ENCODE peak calls at places on chromosome 5, in five cellular contexts. One of them, this sample, is unnamed.

GRCh38 chr5:172188893-172189692 is 1.1 kb upstream of the STK10 start:
- DNase-seq in NCI-H748 treated with DMSO at 0.1 percent for 48 hours: no peak
- DNase-seq in H54: no peak
- DNase-seq in mucosa of gallbladder: no peak
- DNase-seq in HCEC 1CT: no peak
- DNase-seq in this sample: no peak

GRCh38 chr5:87393331-87393730 is 19.4 kb downstream of the CCNH start:
- DNase-seq in NCI-H748 treated with DMSO at 0.1 percent for 48 hours: no peak
- DNase-seq in mucosa of gallbladder: no peak
- DNase-seq in HCEC 1CT: peak; percentile 94
- DNase-seq in H54: no peak
- DNase-seq in this sample: no peak

GRCh38 chr5:2748180-2748840 is 3.2 kb downstream of the IRX2 start:
- DNase-seq in H54: no peak
- DNase-seq in mucosa of gallbladder: peak; percentile 9
- DNase-seq in HCEC 1CT: no peak
- DNase-seq in NCI-H748 treated with DMSO at 0.1 percent for 48 hours: no peak
- DNase-seq in this sample: no peak

GRCh38 chr5:56126487-56127179 is 106.5 kb downstream of the ANKRD55 start:
- DNase-seq in HCEC 1CT: no peak
- DNase-seq in mucosa of gallbladder: no peak
- DNase-seq in H54: no peak
- DNase-seq in NCI-H748 treated with DMSO at 0.1 percent for 48 hours: peak; percentile 31
- DNase-seq in this sample: peak; percentile 22

GRCh38 chr5:79378510-79379186 is 135.3 kb downstream of the HOMER1 start:
- DNase-seq in H54: no peak
- DNase-seq in HCEC 1CT: no peak
- DNase-seq in mucosa of gallbladder: no peak
- DNase-seq in NCI-H748 treated with DMSO at 0.1 percent for 48 hours: no peak
- DNase-seq in this sample: no peak

GRCh38 chr5:153781325-153781724 is 257.4 kb downstream of the FAM114A2 start:
- DNase-seq in mucosa of gallbladder: no peak
- DNase-seq in NCI-H748 treated with DMSO at 0.1 percent for 48 hours: no peak
- DNase-seq in HCEC 1CT: no peak
- DNase-seq in H54: no peak
- DNase-seq in this sample: no peak

GRCh38 chr5:143147918-143148317 is 255.6 kb downstream of the NR3C1 start:
- DNase-seq in NCI-H748 treated with DMSO at 0.1 percent for 48 hours: no peak
- DNase-seq in HCEC 1CT: peak; percentile 77
- DNase-seq in H54: no peak
- DNase-seq in mucosa of gallbladder: no peak
- DNase-seq in this sample: no peak

GRCh38 chr5:40204157-40204556 is 475.6 kb upstream of the PTGER4 start:
- DNase-seq in mucosa of gallbladder: no peak
- DNase-seq in NCI-H748 treated with DMSO at 0.1 percent for 48 hours: no peak
- DNase-seq in HCEC 1CT: no peak
- DNase-seq in H54: no peak
- DNase-seq in this sample: no peak

GRCh38 chr5:141258948-141259347 is 13.8 kb downstream of the PCDHB15 start:
- DNase-seq in mucosa of gallbladder: no peak
- DNase-seq in H54: no peak
- DNase-seq in NCI-H748 treated with DMSO at 0.1 percent for 48 hours: no peak
- DNase-seq in HCEC 1CT: no peak
- DNase-seq in this sample: no peak

GRCh38 chr5:136089804-136090203 is 42.8 kb upstream of the SMAD5 start:
- DNase-seq in NCI-H748 treated with DMSO at 0.1 percent for 48 hours: no peak
- DNase-seq in HCEC 1CT: no peak
- DNase-seq in mucosa of gallbladder: no peak
- DNase-seq in H54: no peak
- DNase-seq in this sample: no peak

GRCh38 chr5:125198270-125198974 is 452.0 kb upstream of the ZNF608 start:
- DNase-seq in HCEC 1CT: peak; percentile 57
- DNase-seq in H54: no peak
- DNase-seq in mucosa of gallbladder: peak; percentile 62
- DNase-seq in NCI-H748 treated with DMSO at 0.1 percent for 48 hours: peak; percentile 94
- DNase-seq in this sample: no peak

GRCh38 chr5:5629579-5629978 is 207.1 kb downstream of the ICE1 start:
- DNase-seq in mucosa of gallbladder: no peak
- DNase-seq in H54: no peak
- DNase-seq in NCI-H748 treated with DMSO at 0.1 percent for 48 hours: no peak
- DNase-seq in HCEC 1CT: no peak
- DNase-seq in this sample: no peak

GRCh38 chr5:36457511-36458260 is 148.7 kb upstream of the SLC1A3 start:
- DNase-seq in HCEC 1CT: no peak
- DNase-seq in NCI-H748 treated with DMSO at 0.1 percent for 48 hours: no peak
- DNase-seq in H54: no peak
- DNase-seq in mucosa of gallbladder: no peak
- DNase-seq in this sample: no peak

GRCh38 chr5:65758546-65759144 is 36.6 kb downstream of the NLN start:
- DNase-seq in NCI-H748 treated with DMSO at 0.1 percent for 48 hours: no peak
- DNase-seq in H54: no peak
- DNase-seq in HCEC 1CT: no peak
- DNase-seq in mucosa of gallbladder: no peak
- DNase-seq in this sample: no peak

GRCh38 chr5:32600057-32600622 is 14.8 kb downstream of the SUB1 start:
- DNase-seq in mucosa of gallbladder: no peak
- DNase-seq in H54: peak; percentile 55
- DNase-seq in HCEC 1CT: peak; percentile 89
- DNase-seq in NCI-H748 treated with DMSO at 0.1 percent for 48 hours: no peak
- DNase-seq in this sample: no peak

GRCh38 chr5:68994645-68995044 is 99.2 kb upstream of the SLC30A5 start:
- DNase-seq in mucosa of gallbladder: no peak
- DNase-seq in NCI-H748 treated with DMSO at 0.1 percent for 48 hours: no peak
- DNase-seq in H54: no peak
- DNase-seq in HCEC 1CT: no peak
- DNase-seq in this sample: no peak